ENCODE peak calls at places on chromosomes 4 and X, in seven cellular contexts. B is foreskin fibroblast, C is cardiac muscle cell, G is Peyer's patch, P is HFF-Myc, M is tibial artery, X is left ventricle myocardium inferior. D is an unnamed sample.

GRCh38 chr4:53010320-53010719 is 148.2 kb downstream of the RASL11B start:
- DNase-seq in B (peak), C (no peak), G (peak), P (no peak), M (no peak), X (peak), D (no peak)

GRCh38 chr4:148341980-148342800 is 100.0 kb downstream of the NR3C2 start:
- DNase-seq in B (no peak), C (no peak), G (no peak), P (no peak), M (no peak), X (no peak), D (no peak)

GRCh38 chr4:94015956-94016355 is 187.4 kb downstream of the ATOH1 start:
- DNase-seq in B (no peak), C (no peak), G (no peak), P (no peak), M (no peak), X (no peak), D (no peak)

GRCh38 chr4:78483811-78484210 is 67.8 kb upstream of the ANXA3 start:
- DNase-seq in B (no peak), C (no peak), G (no peak), P (no peak), M (no peak), X (no peak), D (no peak)

GRCh38 chr4:2803624-2804448 is 11.0 kb downstream of the SH3BP2 start:
- DNase-seq in B (no peak), C (no peak), G (peak), P (no peak), M (peak), X (peak), D (no peak)

GRCh38 chrX:95728446-95728845 is 956.2 kb upstream of the DIAPH2 start:
- DNase-seq in B (no peak), C (peak), G (no peak), P (no peak), M (no peak), X (no peak), D (no peak)

GRCh38 chr4:112953295-112953694 is 96.2 kb upstream of the ANK2 start:
- DNase-seq in B (no peak), C (no peak), G (no peak), P (no peak), M (no peak), X (no peak), D (no peak)

GRCh38 chrX:1564750-1565683 is 26.4 kb upstream of the AKAP17A start:
- DNase-seq in B (no peak), C (no peak), G (no peak), P (no peak), M (no peak), X (no peak), D (no peak)

GRCh38 chrX:63426519-63426918 is 75.4 kb upstream of the SPIN4 start:
- DNase-seq in B (no peak), C (peak), G (no peak), P (no peak), M (no peak), X (no peak), D (no peak)

GRCh38 chrX:100979881-100980607 is 10.5 kb downstream of the ARL13A start:
- DNase-seq in B (no peak), C (no peak), G (no peak), P (no peak), M (no peak), X (no peak), D (no peak)

GRCh38 chr4:125838924-125839323 is 524.2 kb downstream of the FAT4 start:
- DNase-seq in B (peak), C (no peak), G (no peak), P (no peak), M (no peak), X (no peak), D (no peak)

GRCh38 chr4:1499465-1499864 is 93.2 kb upstream of the NKX1-1 start:
- DNase-seq in B (no peak), C (no peak), G (no peak), P (no peak), M (peak), X (no peak), D (no peak)

GRCh38 chr4:181991374-181991773 is 251.8 kb upstream of the TENM3 start:
- DNase-seq in B (no peak), C (no peak), G (no peak), P (no peak), M (no peak), X (no peak), D (no peak)

GRCh38 chrX:107549504-107549903 is 78.8 kb upstream of the PRPS1 start:
- DNase-seq in B (no peak), C (no peak), G (no peak), P (no peak), M (no peak), X (no peak), D (no peak)

GRCh38 chr4:998096-998691 is 5.0 kb upstream of the SLC26A1 start:
- DNase-seq in B (no peak), C (no peak), G (no peak), P (no peak), M (no peak), X (no peak), D (no peak)

GRCh38 chr4:170025523-170026252 is 507 bp downstream of the MFAP3L start:
- DNase-seq in B (no peak), C (peak), G (peak), P (no peak), M (no peak), X (no peak), D (no peak)

GRCh38 chrX:20412871-20413486 is 146.3 kb upstream of the RPS6KA3 start:
- DNase-seq in B (no peak), C (no peak), G (peak), P (no peak), M (peak), X (peak), D (peak)

GRCh38 chrX:113512700-113513395 is 672.2 kb upstream of the AMOT start:
- DNase-seq in B (peak), C (no peak), G (no peak), P (no peak), M (no peak), X (no peak), D (no peak)

GRCh38 chrX:93538575-93538974 is 134.8 kb downstream of the NAP1L3 start:
- DNase-seq in B (no peak), C (peak), G (no peak), P (no peak), M (no peak), X (no peak), D (no peak)

GRCh38 chr4:99886146-99886545 is 8.1 kb downstream of the LAMTOR3 start:
- DNase-seq in B (no peak), C (no peak), G (no peak), P (no peak), M (no peak), X (no peak), D (no peak)

GRCh38 chr4:182968917-182969650 is 51.9 kb upstream of the DCTD start:
- DNase-seq in B (no peak), C (no peak), G (no peak), P (no peak), M (no peak), X (no peak), D (no peak)

GRCh38 chr4:176137626-176138025 is 57.8 kb downstream of the SPATA4 start:
- DNase-seq in B (peak), C (no peak), G (no peak), P (peak), M (no peak), X (no peak), D (no peak)

GRCh38 chr4:18155062-18156041 is 133.8 kb upstream of the LCORL start:
- DNase-seq in B (no peak), C (no peak), G (no peak), P (no peak), M (no peak), X (no peak), D (no peak)

GRCh38 chr4:86587016-86587713 is 7.0 kb upstream of the PTPN13 start:
- DNase-seq in B (no peak), C (no peak), G (no peak), P (no peak), M (no peak), X (no peak), D (no peak)
- H3K4me3 ChIP-seq in B (no peak), C (no peak), G (no peak), P (no peak), M (no peak), X (peak), D (no peak)

GRCh38 chr4:167452922-167453321 is 218.6 kb upstream of the SPOCK3 start:
- DNase-seq in B (no peak), C (peak), G (no peak), P (peak), M (no peak), X (no peak), D (no peak)
- TF ChIP-seq CTCF in B (no peak), C (no peak), G (no peak), P (no peak), M (no peak), X (no peak), D (no peak)

GRCh38 chr4:107826427-107826980 is 1.8 kb downstream of the SGMS2 start:
- DNase-seq in B (no peak), C (no peak), G (no peak), P (no peak), M (no peak), X (no peak), D (no peak)

GRCh38 chr4:107823870-107824366 is 814 bp upstream of the SGMS2 start:
- DNase-seq in B (no peak), C (peak), G (no peak), P (no peak), M (no peak), X (no peak), D (no peak)

GRCh38 chr4:107828315-107828714 is 3.6 kb downstream of the SGMS2 start:
- DNase-seq in B (no peak), C (no peak), G (no peak), P (no peak), M (no peak), X (no peak), D (no peak)

GRCh38 chr4:107824367-107825071 is at the start of gene SGMS2:
- DNase-seq in B (peak), C (peak), G (peak), P (no peak), M (peak), X (peak), D (no peak)

GRCh38 chr4:107825072-107825789 is 499 bp downstream of the SGMS2 start:
- DNase-seq in B (peak), C (peak), G (peak), P (no peak), M (peak), X (no peak), D (no peak)
- H3K4me3 ChIP-seq in B (peak), C (peak), G (peak), P (peak), M (peak), X (peak), D (no peak)

GRCh38 chr4:13616597-13616996 is 10.9 kb downstream of the BOD1L1 start:
- DNase-seq in B (no peak), C (no peak), G (no peak), P (no peak), M (no peak), X (no peak), D (no peak)

GRCh38 chr4:13617801-13618200 is 9.7 kb downstream of the BOD1L1 start:
- DNase-seq in B (no peak), C (no peak), G (no peak), P (no peak), M (no peak), X (no peak), D (no peak)

GRCh38 chr4:13611283-13611842 is 16.2 kb downstream of the BOD1L1 start:
- DNase-seq in B (peak), C (no peak), G (peak), P (peak), M (no peak), X (no peak), D (no peak)

GRCh38 chr4:13615162-13615561 is 12.4 kb downstream of the BOD1L1 start:
- DNase-seq in B (no peak), C (no peak), G (no peak), P (no peak), M (no peak), X (no peak), D (no peak)

DNA sequence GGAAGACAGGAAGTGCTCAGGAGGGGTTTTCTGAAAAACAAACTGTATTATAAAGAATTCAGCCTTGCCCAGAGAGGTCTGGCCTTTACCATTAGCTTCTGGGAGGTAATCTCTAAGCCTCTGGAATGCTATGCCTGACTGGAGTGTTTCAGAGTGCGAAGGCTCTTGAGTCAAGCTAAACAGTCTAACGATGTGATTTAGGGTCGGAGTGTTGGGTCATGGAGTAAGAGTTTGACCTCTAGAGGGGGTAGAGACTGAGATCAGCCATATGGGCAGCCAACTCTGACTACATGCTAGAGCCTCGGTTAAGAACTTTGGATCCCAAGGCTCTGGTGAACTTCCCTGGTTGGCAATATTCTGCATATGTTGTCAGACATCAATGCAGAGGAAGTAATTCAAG is 15.0 kb downstream of the BOD1L1 start:
- DNase-seq in B (no peak), C (peak), G (no peak), P (no peak), M (no peak), X (no peak), D (no peak)
- TF ChIP-seq CTCF in B (no peak), C (no peak), G (no peak), P (no peak), M (no peak), X (no peak), D (no peak)

GRCh38 chr4:70725633-70726032 is 3.9 kb downstream of the RUFY3 start:
- DNase-seq in B (no peak), C (no peak), G (no peak), P (no peak), M (no peak), X (no peak), D (no peak)

GRCh38 chr4:70718811-70719604 is 2.8 kb upstream of the RUFY3 start:
- DNase-seq in B (no peak), C (no peak), G (no peak), P (no peak), M (no peak), X (no peak), D (no peak)

GRCh38 chr4:70724463-70724862 is 2.7 kb downstream of the RUFY3 start:
- DNase-seq in B (no peak), C (no peak), G (no peak), P (no peak), M (no peak), X (no peak), D (no peak)

GRCh38 chr4:70721747-70722146 is at the start of gene RUFY3:
- DNase-seq in B (peak), C (no peak), G (no peak), P (peak), M (peak), X (no peak), D (no peak)

DNA sequence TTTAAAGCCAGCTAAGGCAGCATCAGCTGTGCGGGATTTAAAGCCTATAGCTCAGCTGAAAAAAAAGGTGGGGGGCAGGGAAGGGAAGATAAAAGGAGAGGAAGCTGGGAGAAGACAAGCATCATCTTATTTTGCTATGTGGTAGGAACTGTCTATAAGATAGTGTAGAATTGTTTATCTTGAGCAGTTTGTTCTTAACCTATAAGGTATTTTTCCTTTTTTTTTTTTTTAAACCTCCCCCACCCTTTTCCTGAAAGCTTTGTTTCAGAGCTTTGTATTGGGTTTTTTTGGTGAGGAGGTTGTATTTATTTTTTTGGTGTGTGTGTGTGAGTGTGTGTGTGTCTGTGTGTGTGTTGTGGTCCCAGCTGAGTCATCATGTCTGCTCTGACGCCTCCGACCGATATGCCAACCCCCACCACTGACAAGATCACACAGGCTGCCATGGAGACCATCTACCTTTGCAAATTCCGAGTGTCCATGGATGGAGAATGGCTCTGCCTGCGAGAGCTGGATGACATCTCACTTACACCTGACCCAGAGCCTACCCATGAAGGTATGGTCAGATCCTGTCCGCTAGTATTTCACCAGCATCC is 531 bp downstream of the RUFY3 start:
- DNase-seq in B (peak), C (no peak), G (no peak), P (no peak), M (no peak), X (no peak), D (no peak)
- H3K4me3 ChIP-seq in B (peak), C (no peak), G (peak), P (peak), M (peak), X (peak), D (no peak)

GRCh38 chr4:145619639-145619996 is 433 bp downstream of the MMAA start:
- DNase-seq in B (peak), C (peak), G (peak), P (peak), M (peak), X (no peak), D (peak)
- TF ChIP-seq CTCF in B (no peak), C (no peak), G (no peak), P (no peak), M (no peak), X (no peak), D (no peak)

GRCh38 chr4:129355031-129355430 is 259.1 kb downstream of the C4orf33 start:
- DNase-seq in B (no peak), C (no peak), G (no peak), P (no peak), M (no peak), X (no peak), D (no peak)
- H3K4me3 ChIP-seq in B (no peak), C (no peak), G (no peak), P (no peak), M (no peak), X (no peak), D (no peak)